ENCODE peak calls at places on chromosomes 2 and 18, in ten cellular contexts. C is neural progenitor cell; G is fibroblast of gingiva; S is CD8-positive, alpha-beta T cell; I is stimulated activated naive CD4-positive, alpha-beta T cell; V is AG09309; T is RWPE1; E is HuH-7; M is pancreas; N is hippocampal formation. W is an unnamed sample.

GRCh38 chr2:200300650-200301314 is 5.7 kb upstream of the SPATS2L start:
- DNase-seq in C (no peak), G (no peak), S (no peak), I (no peak), V (no peak), T (peak), E (no peak), M (no peak), N (no peak), W (no peak)

GRCh38 chr2:26521054-26521912 is 43.4 kb upstream of the OTOF start:
- DNase-seq in C (peak), G (no peak), S (no peak), I (no peak), V (no peak), T (peak), E (peak), M (no peak), N (no peak), W (peak)

GRCh38 chr2:101921319-101921960 is 70.3 kb upstream of the IL1R2 start:
- DNase-seq in C (no peak), G (no peak), S (no peak), I (no peak), V (no peak), T (no peak), E (no peak), M (no peak), N (peak), W (no peak)

GRCh38 chr2:131682122-131682944 is 154.6 kb downstream of the CCDC74A start:
- DNase-seq in C (peak), G (peak), S (peak), I (peak), V (peak), T (peak), E (peak), M (peak), N (peak), W (peak)

GRCh38 chr2:54665436-54665856 is 58.0 kb upstream of the EML6 start:
- DNase-seq in C (peak), G (peak), S (no peak), I (peak), V (no peak), T (no peak), E (peak), M (peak), N (no peak), W (peak)

GRCh38 chr2:102258386-102259074 is 52.8 kb upstream of the IL1RL1 start:
- DNase-seq in C (no peak), G (peak), S (no peak), I (no peak), V (peak), T (peak), E (no peak), M (no peak), N (no peak), W (no peak)

GRCh38 chr2:220510668-220511067 is 883.2 kb downstream of the SLC4A3 start:
- DNase-seq in C (no peak), G (no peak), S (no peak), I (no peak), V (no peak), T (no peak), E (no peak), M (no peak), N (no peak), W (no peak)

GRCh38 chr2:47422560-47422959 is 19.6 kb downstream of the MSH2 start:
- DNase-seq in C (no peak), G (peak), S (no peak), I (no peak), V (peak), T (peak), E (no peak), M (no peak), N (no peak), W (no peak)

GRCh38 chr2:10005461-10005860 is 37.9 kb upstream of the KLF11 start:
- DNase-seq in C (no peak), G (no peak), S (no peak), I (no peak), V (no peak), T (no peak), E (no peak), M (no peak), N (no peak), W (no peak)

GRCh38 chr18:11407900-11408299 is 201.5 kb upstream of the SLC35G4 start:
- DNase-seq in C (no peak), G (peak), S (no peak), I (no peak), V (no peak), T (no peak), E (no peak), M (no peak), N (no peak), W (no peak)

GRCh38 chr2:88600038-88600465 is 27.2 kb downstream of the EIF2AK3 start:
- DNase-seq in C (peak), G (peak), S (peak), I (no peak), V (peak), T (peak), E (peak), M (peak), N (peak), W (peak)

GRCh38 chr2:112480540-112481049 is 1.4 kb upstream of the TTL start:
- DNase-seq in C (peak), G (no peak), S (no peak), I (peak), V (no peak), T (no peak), E (peak), M (peak), N (no peak), W (no peak)

GRCh38 chr2:168722592-168722991 is 79.8 kb upstream of the NOSTRIN start:
- DNase-seq in C (no peak), G (peak), S (no peak), I (no peak), V (no peak), T (no peak), E (no peak), M (no peak), N (no peak), W (no peak)

GRCh38 chr2:98558852-98559530 is 49.3 kb downstream of the COA5 start:
- DNase-seq in C (no peak), G (peak), S (no peak), I (no peak), V (no peak), T (no peak), E (no peak), M (no peak), N (no peak), W (no peak)

GRCh38 chr2:65604246-65604645 is 171.8 kb upstream of the SPRED2 start:
- DNase-seq in C (no peak), G (no peak), S (no peak), I (no peak), V (no peak), T (peak), E (no peak), M (no peak), N (no peak), W (no peak)

GRCh38 chr2:150495993-150496627 is 8.6 kb upstream of the RND3 start:
- DNase-seq in C (no peak), G (peak), S (no peak), I (no peak), V (peak), T (peak), E (no peak), M (no peak), N (no peak), W (no peak)

GRCh38 chr18:32095156-32095555 is 3.5 kb downstream of the RNF138 start:
- DNase-seq in C (no peak), G (no peak), S (no peak), I (no peak), V (no peak), T (no peak), E (no peak), M (no peak), N (no peak), W (no peak)

GRCh38 chr2:98944786-98945185 is 8.8 kb upstream of the CRACDL start:
- DNase-seq in C (no peak), G (peak), S (no peak), I (no peak), V (no peak), T (no peak), E (no peak), M (no peak), N (no peak), W (no peak)

GRCh38 chr2:85887566-85888019 is 1.2 kb downstream of the ST3GAL5 start:
- DNase-seq in C (peak), G (peak), S (no peak), I (peak), V (no peak), T (no peak), E (peak), M (peak), N (peak), W (peak)

GRCh38 chr2:1403565-1403964 is 9.7 kb upstream of the TPO start:
- DNase-seq in C (no peak), G (no peak), S (no peak), I (no peak), V (no peak), T (no peak), E (no peak), M (no peak), N (no peak), W (no peak)

GRCh38 chr2:70471129-70471528 is 82.5 kb downstream of the TGFA start:
- DNase-seq in C (no peak), G (no peak), S (no peak), I (no peak), V (no peak), T (no peak), E (no peak), M (no peak), N (no peak), W (no peak)

GRCh38 chr2:127733816-127734537 is 32.7 kb downstream of the SFT2D3 start:
- DNase-seq in C (no peak), G (peak), S (no peak), I (no peak), V (no peak), T (no peak), E (no peak), M (no peak), N (no peak), W (no peak)

GRCh38 chr18:58671941-58672565 is 788 bp downstream of the MALT1 start:
- DNase-seq in C (no peak), G (peak), S (no peak), I (no peak), V (no peak), T (peak), E (peak), M (no peak), N (no peak), W (peak)

GRCh38 chr2:184339966-184340365 is 258.4 kb upstream of the ZNF804A start:
- DNase-seq in C (no peak), G (no peak), S (no peak), I (no peak), V (no peak), T (no peak), E (no peak), M (no peak), N (no peak), W (no peak)

GRCh38 chr2:169693344-169693743 is 861 bp downstream of the CFAP210 start:
- DNase-seq in C (no peak), G (peak), S (no peak), I (no peak), V (no peak), T (no peak), E (peak), M (no peak), N (peak), W (no peak)

GRCh38 chr18:55587341-55588000 is 521 bp downstream of the TCF4 start:
- DNase-seq in C (peak), G (peak), S (no peak), I (no peak), V (no peak), T (no peak), E (peak), M (no peak), N (peak), W (no peak)

GRCh38 chr18:58599106-58599505 is 29.8 kb downstream of the ALPK2 start:
- DNase-seq in C (no peak), G (no peak), S (no peak), I (no peak), V (no peak), T (no peak), E (no peak), M (no peak), N (no peak), W (no peak)

GRCh38 chr2:12704378-12704777 is 12.4 kb upstream of the TRIB2 start:
- DNase-seq in C (no peak), G (peak), S (no peak), I (no peak), V (no peak), T (no peak), E (no peak), M (no peak), N (no peak), W (no peak)

GRCh38 chr18:5173646-5174045 is 23.4 kb downstream of the AKAIN1 start:
- DNase-seq in C (no peak), G (no peak), S (no peak), I (no peak), V (no peak), T (no peak), E (no peak), M (no peak), N (no peak), W (no peak)

GRCh38 chr2:136214801-136215200 is 96.9 kb upstream of the CXCR4 start:
- DNase-seq in C (no peak), G (no peak), S (no peak), I (no peak), V (no peak), T (no peak), E (no peak), M (no peak), N (no peak), W (no peak)